ENCODE peak calls at places on chromosome 2, in four cellular contexts. One of them, this sample, is unnamed.

GRCh38 chr2:208783184-208783583 is 376.6 kb downstream of the PTH2R start:
- DNase-seq in Karpas-422: peak
- DNase-seq in fibroblast of lung: no peak
- DNase-seq in endothelial cell of umbilical vein: no peak
- DNase-seq in this sample: no peak

GRCh38 chr2:119063146-119063545 is 95.4 kb downstream of the C1QL2 start:
- DNase-seq in Karpas-422: no peak
- DNase-seq in fibroblast of lung: no peak
- DNase-seq in endothelial cell of umbilical vein: no peak
- DNase-seq in this sample: no peak

GRCh38 chr2:64277101-64277849 is 133.1 kb upstream of the PELI1 start:
- DNase-seq in Karpas-422: no peak
- DNase-seq in fibroblast of lung: no peak
- DNase-seq in endothelial cell of umbilical vein: no peak
- DNase-seq in this sample: peak

GRCh38 chr2:160402498-160402897 is 91.1 kb downstream of the RBMS1 start:
- DNase-seq in Karpas-422: no peak
- DNase-seq in fibroblast of lung: no peak
- DNase-seq in endothelial cell of umbilical vein: no peak
- DNase-seq in this sample: no peak

GRCh38 chr2:190052307-190052706 is 10.2 kb downstream of the MSTN start:
- DNase-seq in Karpas-422: no peak
- DNase-seq in fibroblast of lung: no peak
- DNase-seq in endothelial cell of umbilical vein: no peak
- DNase-seq in this sample: no peak

GRCh38 chr2:27051902-27052645 is 606 bp downstream of the AGBL5 start:
- DNase-seq in Karpas-422: peak
- DNase-seq in fibroblast of lung: no peak
- DNase-seq in endothelial cell of umbilical vein: peak
- DNase-seq in this sample: peak

GRCh38 chr2:174802459-174802858 is 38.2 kb upstream of the CHRNA1 start:
- DNase-seq in Karpas-422: no peak
- DNase-seq in fibroblast of lung: peak
- DNase-seq in endothelial cell of umbilical vein: no peak
- DNase-seq in this sample: peak

GRCh38 chr2:210938228-210938627 is 381.8 kb downstream of the CPS1 start:
- DNase-seq in Karpas-422: no peak
- DNase-seq in fibroblast of lung: no peak
- DNase-seq in endothelial cell of umbilical vein: no peak
- DNase-seq in this sample: no peak

GRCh38 chr2:198097628-198098027 is 293.2 kb downstream of the PLCL1 start:
- DNase-seq in Karpas-422: no peak
- DNase-seq in fibroblast of lung: no peak
- DNase-seq in endothelial cell of umbilical vein: no peak
- DNase-seq in this sample: no peak

GRCh38 chr2:67374481-67374880 is 22.7 kb upstream of the ETAA1 start:
- DNase-seq in Karpas-422: no peak
- DNase-seq in fibroblast of lung: peak
- DNase-seq in endothelial cell of umbilical vein: peak
- DNase-seq in this sample: no peak

GRCh38 chr2:74548919-74549684 is 4.6 kb downstream of the LOXL3 start:
- DNase-seq in Karpas-422: no peak
- DNase-seq in fibroblast of lung: no peak
- DNase-seq in endothelial cell of umbilical vein: peak
- DNase-seq in this sample: peak

GRCh38 chr2:41735446-41735845 is 312.4 kb upstream of the PKDCC start:
- DNase-seq in Karpas-422: peak
- DNase-seq in fibroblast of lung: no peak
- DNase-seq in endothelial cell of umbilical vein: no peak
- DNase-seq in this sample: peak

GRCh38 chr2:23617817-23618216 is 232.8 kb downstream of the KLHL29 start:
- DNase-seq in Karpas-422: no peak
- DNase-seq in fibroblast of lung: no peak
- DNase-seq in endothelial cell of umbilical vein: no peak
- DNase-seq in this sample: no peak

GRCh38 chr2:56234241-56234640 is 50.5 kb downstream of the CCDC85A start:
- DNase-seq in Karpas-422: no peak
- DNase-seq in fibroblast of lung: no peak
- DNase-seq in endothelial cell of umbilical vein: no peak
- DNase-seq in this sample: no peak

GRCh38 chr2:113138428-113139322 is 11.3 kb downstream of the IL1RN start:
- DNase-seq in Karpas-422: peak
- DNase-seq in fibroblast of lung: peak
- DNase-seq in endothelial cell of umbilical vein: peak
- DNase-seq in this sample: peak

GRCh38 chr2:53640466-53640865 is 127.1 kb upstream of the CHAC2 start:
- DNase-seq in Karpas-422: no peak
- DNase-seq in fibroblast of lung: no peak
- DNase-seq in endothelial cell of umbilical vein: no peak
- DNase-seq in this sample: no peak

GRCh38 chr2:126645211-126645618 is 10.7 kb upstream of the GYPC start:
- DNase-seq in Karpas-422: no peak
- DNase-seq in fibroblast of lung: no peak
- DNase-seq in endothelial cell of umbilical vein: no peak
- DNase-seq in this sample: no peak

GRCh38 chr2:204655626-204656025 is 110.4 kb downstream of the PARD3B start:
- DNase-seq in Karpas-422: no peak
- DNase-seq in fibroblast of lung: no peak
- DNase-seq in endothelial cell of umbilical vein: no peak
- DNase-seq in this sample: no peak

GRCh38 chr2:231321556-231322334 is 73.8 kb upstream of the B3GNT7 start:
- DNase-seq in Karpas-422: peak
- DNase-seq in fibroblast of lung: no peak
- DNase-seq in endothelial cell of umbilical vein: no peak
- DNase-seq in this sample: no peak

GRCh38 chr2:79393806-79394484 is 118.9 kb upstream of the CTNNA2 start:
- DNase-seq in Karpas-422: no peak
- DNase-seq in fibroblast of lung: peak
- DNase-seq in endothelial cell of umbilical vein: no peak
- DNase-seq in this sample: no peak

GRCh38 chr2:234496442-234496834 is 443 bp downstream of the ARL4C start:
- DNase-seq in Karpas-422: no peak
- DNase-seq in fibroblast of lung: no peak
- DNase-seq in endothelial cell of umbilical vein: no peak
- DNase-seq in this sample: no peak

DNA sequence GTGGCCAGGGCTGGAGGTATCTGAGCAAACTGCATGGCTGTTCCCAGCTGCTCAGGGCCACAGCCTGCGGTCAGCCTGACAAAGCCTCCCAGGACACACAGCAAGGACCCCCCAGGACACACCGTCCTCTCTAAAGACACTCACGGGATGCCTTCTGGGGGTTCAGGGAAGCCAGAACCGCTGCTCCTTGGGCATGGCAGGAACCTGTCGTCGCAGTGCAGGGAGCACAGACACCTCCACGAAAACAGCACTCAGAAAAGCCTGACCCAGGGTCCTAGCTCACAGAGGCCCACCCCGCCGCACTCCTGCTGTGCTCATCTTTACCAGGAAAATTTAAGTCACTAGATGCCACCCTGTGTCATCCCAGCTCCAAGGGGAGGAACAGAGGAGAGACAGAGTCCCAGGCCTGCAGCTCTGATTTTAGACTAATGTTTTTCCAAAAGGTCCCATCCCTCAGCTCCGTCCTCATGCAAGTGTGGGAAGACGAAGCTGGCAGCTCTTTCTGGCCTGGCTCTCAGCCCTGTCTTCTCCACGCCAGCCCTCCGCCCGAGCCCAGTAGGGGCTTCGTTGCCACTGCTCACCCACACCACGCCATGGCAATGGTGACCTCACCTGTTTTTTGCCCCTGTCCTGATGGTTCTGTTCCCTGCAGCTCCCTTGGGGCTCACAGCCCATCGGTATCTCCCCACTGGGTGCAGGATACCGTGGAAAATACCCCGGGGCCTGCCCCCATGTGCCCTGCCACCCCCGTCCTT is 23.9 kb upstream of the SLC66A3 start:
- DNase-seq in Karpas-422: no peak
- DNase-seq in fibroblast of lung: no peak
- DNase-seq in endothelial cell of umbilical vein: no peak
- DNase-seq in this sample: no peak
- H2AFZ ChIP-seq in Karpas-422: no peak
- H2AFZ ChIP-seq in fibroblast of lung: no peak
- H2AFZ ChIP-seq in endothelial cell of umbilical vein: no peak
- H2AFZ ChIP-seq in this sample: no peak

DNA sequence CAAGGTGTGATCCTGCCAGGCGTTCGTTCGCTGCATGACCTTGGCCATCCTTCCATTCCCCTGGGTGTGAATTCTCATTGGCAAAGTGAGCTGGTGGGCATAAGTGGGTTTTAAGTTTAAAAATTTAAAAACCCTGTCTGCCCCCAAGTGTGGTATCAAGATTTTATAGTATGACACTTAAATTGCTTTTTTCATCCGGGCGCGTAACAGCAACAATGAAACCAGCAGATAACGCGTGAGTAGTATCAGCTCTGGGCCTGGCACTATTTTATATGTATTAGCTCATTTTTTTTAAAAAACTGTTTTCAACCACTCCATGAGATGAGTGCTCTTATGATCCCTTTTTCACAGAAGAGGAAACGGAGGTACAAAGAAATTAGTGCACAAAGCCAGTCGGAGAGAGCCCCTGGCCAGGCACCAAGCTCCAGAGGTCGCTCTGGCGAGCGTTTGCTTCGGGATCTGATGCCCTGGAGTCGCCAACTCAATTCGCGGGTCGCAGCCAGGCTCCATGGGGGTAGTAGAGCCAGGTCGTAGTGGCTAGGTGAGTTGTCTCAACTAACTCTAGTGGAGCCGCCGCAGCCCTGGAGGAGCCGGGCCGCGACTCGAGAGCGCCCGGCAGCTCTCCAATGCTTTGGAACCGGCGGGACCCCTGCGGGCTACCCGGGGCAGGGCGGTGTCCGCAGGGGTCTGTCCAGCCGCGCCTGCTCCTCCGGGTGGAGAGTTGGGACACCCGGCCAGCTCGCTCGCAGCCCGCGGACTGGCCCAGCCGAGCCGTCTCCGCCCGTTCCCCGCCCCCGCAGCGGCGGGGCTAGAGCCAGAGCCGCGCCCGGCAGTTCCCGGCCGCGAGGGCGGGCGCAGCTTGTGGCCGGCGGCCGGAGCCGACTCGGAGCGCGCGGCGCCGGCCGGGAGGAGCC is at the start of gene IL1R1:
- DNase-seq in Karpas-422: no peak
- DNase-seq in fibroblast of lung: peak
- DNase-seq in endothelial cell of umbilical vein: peak
- DNase-seq in this sample: peak
- H2AFZ ChIP-seq in Karpas-422: no peak
- H2AFZ ChIP-seq in fibroblast of lung: peak
- H2AFZ ChIP-seq in endothelial cell of umbilical vein: peak
- H2AFZ ChIP-seq in this sample: peak

GRCh38 chr2:179272406-179273192 is 8.0 kb upstream of the SESTD1 start:
- DNase-seq in Karpas-422: no peak
- DNase-seq in fibroblast of lung: peak
- DNase-seq in endothelial cell of umbilical vein: peak
- DNase-seq in this sample: peak
- H2AFZ ChIP-seq in Karpas-422: no peak
- H2AFZ ChIP-seq in fibroblast of lung: no peak
- H2AFZ ChIP-seq in endothelial cell of umbilical vein: peak
- H2AFZ ChIP-seq in this sample: peak

GRCh38 chr2:207282916-207283315 is 117.2 kb upstream of the KLF7 start:
- DNase-seq in Karpas-422: no peak
- DNase-seq in fibroblast of lung: no peak
- DNase-seq in endothelial cell of umbilical vein: peak
- DNase-seq in this sample: peak

GRCh38 chr2:207284556-207285450 is 119.1 kb upstream of the KLF7 start:
- DNase-seq in Karpas-422: no peak
- DNase-seq in fibroblast of lung: no peak
- DNase-seq in endothelial cell of umbilical vein: no peak
- DNase-seq in this sample: no peak

GRCh38 chr2:207285451-207285771 is 119.7 kb upstream of the KLF7 start:
- DNase-seq in Karpas-422: no peak
- DNase-seq in fibroblast of lung: no peak
- DNase-seq in endothelial cell of umbilical vein: no peak
- DNase-seq in this sample: no peak

GRCh38 chr2:207286106-207286505 is 120.4 kb upstream of the KLF7 start:
- DNase-seq in Karpas-422: no peak
- DNase-seq in fibroblast of lung: no peak
- DNase-seq in endothelial cell of umbilical vein: no peak
- DNase-seq in this sample: no peak

GRCh38 chr2:207283356-207283755 is 117.6 kb upstream of the KLF7 start:
- DNase-seq in Karpas-422: peak
- DNase-seq in fibroblast of lung: no peak
- DNase-seq in endothelial cell of umbilical vein: peak
- DNase-seq in this sample: peak
- H2AFZ ChIP-seq in Karpas-422: peak
- H2AFZ ChIP-seq in fibroblast of lung: peak
- H2AFZ ChIP-seq in endothelial cell of umbilical vein: peak
- H2AFZ ChIP-seq in this sample: peak

GRCh38 chr2:76197842-76198448 is 487.2 kb upstream of the GCFC2 start:
- DNase-seq in Karpas-422: peak
- DNase-seq in fibroblast of lung: peak
- DNase-seq in endothelial cell of umbilical vein: peak
- DNase-seq in this sample: peak
- H2AFZ ChIP-seq in Karpas-422: no peak
- H2AFZ ChIP-seq in fibroblast of lung: no peak
- H2AFZ ChIP-seq in endothelial cell of umbilical vein: no peak
- H2AFZ ChIP-seq in this sample: peak

DNA sequence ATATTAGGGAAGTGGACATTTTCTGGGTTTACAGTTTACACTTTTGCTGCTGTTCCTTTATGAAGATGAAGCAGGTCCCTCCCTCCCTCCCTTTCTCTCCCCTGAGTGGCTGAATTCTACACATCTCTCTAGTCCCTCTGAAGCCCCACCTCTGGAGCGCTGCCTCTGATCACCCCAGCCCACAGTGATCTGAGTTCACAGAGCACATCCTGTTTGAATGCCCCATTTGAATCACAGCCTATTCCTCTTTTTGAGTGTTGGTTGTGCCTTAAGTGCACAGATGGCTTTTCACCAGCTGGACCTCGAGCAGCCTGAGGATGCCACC is 87.2 kb downstream of the ITGB1BP1 start:
- DNase-seq in Karpas-422: peak
- DNase-seq in fibroblast of lung: peak
- DNase-seq in endothelial cell of umbilical vein: peak
- DNase-seq in this sample: no peak
- H2AFZ ChIP-seq in Karpas-422: no peak
- H2AFZ ChIP-seq in fibroblast of lung: no peak
- H2AFZ ChIP-seq in endothelial cell of umbilical vein: no peak
- H2AFZ ChIP-seq in this sample: no peak

GRCh38 chr2:227098162-227098515 is 65.9 kb downstream of the COL4A4 start:
- DNase-seq in Karpas-422: no peak
- DNase-seq in fibroblast of lung: no peak
- DNase-seq in endothelial cell of umbilical vein: no peak
- DNase-seq in this sample: no peak

GRCh38 chr2:227097495-227098161 is 66.4 kb downstream of the COL4A4 start:
- DNase-seq in Karpas-422: no peak
- DNase-seq in fibroblast of lung: no peak
- DNase-seq in endothelial cell of umbilical vein: no peak
- DNase-seq in this sample: no peak

DNA sequence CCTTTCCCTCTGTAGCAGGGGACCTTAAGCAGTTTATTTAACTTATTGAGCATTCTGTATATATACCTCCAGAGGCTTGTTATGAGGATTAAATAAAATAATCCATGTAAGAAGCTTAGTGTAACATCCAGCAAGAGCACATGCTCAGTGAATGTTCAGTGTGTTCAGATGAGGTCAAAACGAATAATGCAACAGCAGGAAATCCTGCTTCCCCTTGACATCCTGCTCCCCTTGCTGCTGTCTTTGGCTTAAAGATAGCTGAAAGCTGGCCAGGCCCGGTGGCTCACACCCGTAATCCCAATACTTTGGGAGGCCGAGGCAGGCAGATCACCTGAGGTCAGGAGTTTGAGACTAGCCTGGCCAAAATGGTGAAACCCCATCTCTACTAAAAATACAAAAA is 68.7 kb downstream of the COL4A4 start:
- DNase-seq in Karpas-422: no peak
- DNase-seq in fibroblast of lung: peak
- DNase-seq in endothelial cell of umbilical vein: no peak
- DNase-seq in this sample: no peak
- H2AFZ ChIP-seq in Karpas-422: no peak
- H2AFZ ChIP-seq in fibroblast of lung: no peak
- H2AFZ ChIP-seq in endothelial cell of umbilical vein: no peak
- H2AFZ ChIP-seq in this sample: no peak

This sample was measured in GM23248.